ENCODE peak calls at places on chromosomes 2 and 18, in seven cellular contexts. One of them, this sample, is unnamed.

GRCh38 chr2:85277416-85278158 is 50.2 kb downstream of the TGOLN2 start:
- DNase-seq in CD8-positive, alpha-beta T cell: no peak
- DNase-seq in tibial nerve: no peak
- DNase-seq in right cardiac atrium: peak; percentile 74
- DNase-seq in left lung: no peak
- DNase-seq in effector memory CD4-positive, alpha-beta T cell: no peak
- DNase-seq in mucosa of descending colon: no peak
- DNase-seq in this sample: peak; percentile 49

GRCh38 chr2:71695235-71696120 is 242.1 kb downstream of the DYSF start:
- DNase-seq in right cardiac atrium: no peak
- DNase-seq in CD8-positive, alpha-beta T cell: no peak
- DNase-seq in left lung: peak; percentile 51
- DNase-seq in mucosa of descending colon: no peak
- DNase-seq in tibial nerve: no peak
- DNase-seq in effector memory CD4-positive, alpha-beta T cell: no peak
- DNase-seq in this sample: no peak

GRCh38 chr2:221322741-221323140 is 249.4 kb downstream of the EPHA4 start:
- DNase-seq in effector memory CD4-positive, alpha-beta T cell: no peak
- DNase-seq in tibial nerve: no peak
- DNase-seq in CD8-positive, alpha-beta T cell: no peak
- DNase-seq in mucosa of descending colon: no peak
- DNase-seq in right cardiac atrium: no peak
- DNase-seq in left lung: no peak
- DNase-seq in this sample: no peak

GRCh38 chr2:46179037-46179621 is 118.1 kb upstream of the EPAS1 start:
- DNase-seq in mucosa of descending colon: no peak
- DNase-seq in left lung: no peak
- DNase-seq in right cardiac atrium: peak; percentile 82
- DNase-seq in CD8-positive, alpha-beta T cell: peak; percentile 83
- DNase-seq in tibial nerve: peak; percentile 42
- DNase-seq in effector memory CD4-positive, alpha-beta T cell: peak; percentile 41
- DNase-seq in this sample: peak; percentile 76

GRCh38 chr2:102061962-102062795 is 70.4 kb downstream of the IL1R2 start:
- DNase-seq in CD8-positive, alpha-beta T cell: no peak
- DNase-seq in right cardiac atrium: peak; percentile 68
- DNase-seq in effector memory CD4-positive, alpha-beta T cell: no peak
- DNase-seq in mucosa of descending colon: no peak
- DNase-seq in left lung: no peak
- DNase-seq in tibial nerve: no peak
- DNase-seq in this sample: no peak

GRCh38 chr2:18009891-18010290 is 131.4 kb downstream of the KCNS3 start:
- DNase-seq in CD8-positive, alpha-beta T cell: no peak
- DNase-seq in right cardiac atrium: no peak
- DNase-seq in effector memory CD4-positive, alpha-beta T cell: no peak
- DNase-seq in mucosa of descending colon: no peak
- DNase-seq in left lung: no peak
- DNase-seq in tibial nerve: no peak
- DNase-seq in this sample: no peak

GRCh38 chr18:49813071-49813320 is 337 bp downstream of the ACAA2 start:
- DNase-seq in mucosa of descending colon: peak; percentile 61
- DNase-seq in tibial nerve: no peak
- DNase-seq in CD8-positive, alpha-beta T cell: no peak
- DNase-seq in effector memory CD4-positive, alpha-beta T cell: peak; percentile 10
- DNase-seq in left lung: peak; percentile 87
- DNase-seq in right cardiac atrium: peak; percentile 39
- DNase-seq in this sample: no peak

GRCh38 chr2:175135177-175135576 is 32.8 kb downstream of the ATF2 start:
- DNase-seq in CD8-positive, alpha-beta T cell: no peak
- DNase-seq in mucosa of descending colon: no peak
- DNase-seq in left lung: no peak
- DNase-seq in right cardiac atrium: no peak
- DNase-seq in tibial nerve: no peak
- DNase-seq in effector memory CD4-positive, alpha-beta T cell: no peak
- DNase-seq in this sample: no peak

GRCh38 chr2:30971291-30972025 is 164.2 kb upstream of the CAPN13 start:
- DNase-seq in tibial nerve: no peak
- DNase-seq in right cardiac atrium: no peak
- DNase-seq in effector memory CD4-positive, alpha-beta T cell: no peak
- DNase-seq in CD8-positive, alpha-beta T cell: no peak
- DNase-seq in left lung: no peak
- DNase-seq in mucosa of descending colon: no peak
- DNase-seq in this sample: no peak

GRCh38 chr2:197915548-197916265 is 111.3 kb downstream of the PLCL1 start:
- DNase-seq in effector memory CD4-positive, alpha-beta T cell: no peak
- DNase-seq in right cardiac atrium: no peak
- DNase-seq in left lung: no peak
- DNase-seq in CD8-positive, alpha-beta T cell: no peak
- DNase-seq in mucosa of descending colon: no peak
- DNase-seq in tibial nerve: no peak
- DNase-seq in this sample: no peak

GRCh38 chr2:181140414-181140813 is 160.0 kb downstream of the UBE2E3 start:
- DNase-seq in tibial nerve: no peak
- DNase-seq in left lung: no peak
- DNase-seq in effector memory CD4-positive, alpha-beta T cell: no peak
- DNase-seq in CD8-positive, alpha-beta T cell: no peak
- DNase-seq in mucosa of descending colon: no peak
- DNase-seq in right cardiac atrium: peak; percentile 32
- DNase-seq in this sample: no peak

GRCh38 chr2:101574622-101575021 is 99.7 kb upstream of the RFX8 start:
- DNase-seq in CD8-positive, alpha-beta T cell: no peak
- DNase-seq in right cardiac atrium: no peak
- DNase-seq in mucosa of descending colon: no peak
- DNase-seq in left lung: no peak
- DNase-seq in tibial nerve: no peak
- DNase-seq in effector memory CD4-positive, alpha-beta T cell: no peak
- DNase-seq in this sample: no peak

GRCh38 chr18:5059540-5060032 is 137.5 kb downstream of the AKAIN1 start:
- DNase-seq in mucosa of descending colon: no peak
- DNase-seq in tibial nerve: no peak
- DNase-seq in right cardiac atrium: no peak
- DNase-seq in left lung: no peak
- DNase-seq in effector memory CD4-positive, alpha-beta T cell: no peak
- DNase-seq in CD8-positive, alpha-beta T cell: no peak
- DNase-seq in this sample: no peak

GRCh38 chr2:226450141-226450540 is 349.5 kb downstream of the IRS1 start:
- DNase-seq in right cardiac atrium: no peak
- DNase-seq in mucosa of descending colon: no peak
- DNase-seq in left lung: no peak
- DNase-seq in CD8-positive, alpha-beta T cell: no peak
- DNase-seq in tibial nerve: no peak
- DNase-seq in effector memory CD4-positive, alpha-beta T cell: no peak
- DNase-seq in this sample: peak; percentile 64

GRCh38 chr2:42368817-42369550 is 8.0 kb upstream of the COX7A2L start:
- DNase-seq in right cardiac atrium: peak; percentile 31
- DNase-seq in tibial nerve: no peak
- DNase-seq in left lung: no peak
- DNase-seq in mucosa of descending colon: peak; percentile 78
- DNase-seq in effector memory CD4-positive, alpha-beta T cell: no peak
- DNase-seq in CD8-positive, alpha-beta T cell: no peak
- DNase-seq in this sample: peak; percentile 53

GRCh38 chr18:27605107-27605834 is 420.2 kb upstream of the CHST9 start:
- DNase-seq in mucosa of descending colon: no peak
- DNase-seq in right cardiac atrium: peak; percentile 16
- DNase-seq in effector memory CD4-positive, alpha-beta T cell: no peak
- DNase-seq in tibial nerve: peak; percentile 26
- DNase-seq in left lung: no peak
- DNase-seq in CD8-positive, alpha-beta T cell: no peak
- DNase-seq in this sample: peak; percentile 71

GRCh38 chr2:26764078-26764887 is at the start of gene SLC35F6:
- DNase-seq in effector memory CD4-positive, alpha-beta T cell: peak; percentile 77
- DNase-seq in tibial nerve: peak; percentile 71
- DNase-seq in CD8-positive, alpha-beta T cell: peak; percentile 83
- DNase-seq in mucosa of descending colon: peak; percentile 90
- DNase-seq in right cardiac atrium: peak; percentile 86
- DNase-seq in left lung: peak; percentile 97
- DNase-seq in this sample: peak; percentile 80

GRCh38 chr2:20429528-20429927 is 17.3 kb upstream of the RHOB start:
- DNase-seq in tibial nerve: peak; percentile 15
- DNase-seq in effector memory CD4-positive, alpha-beta T cell: no peak
- DNase-seq in CD8-positive, alpha-beta T cell: no peak
- DNase-seq in right cardiac atrium: no peak
- DNase-seq in mucosa of descending colon: no peak
- DNase-seq in left lung: no peak
- DNase-seq in this sample: no peak

GRCh38 chr2:218272531-218273212 is 2.4 kb downstream of the PNKD start:
- DNase-seq in mucosa of descending colon: peak; percentile 94
- DNase-seq in left lung: peak; percentile 91
- DNase-seq in tibial nerve: peak; percentile 92
- DNase-seq in effector memory CD4-positive, alpha-beta T cell: peak; percentile 66
- DNase-seq in right cardiac atrium: peak; percentile 92
- DNase-seq in CD8-positive, alpha-beta T cell: peak; percentile 81
- DNase-seq in this sample: peak; percentile 93

GRCh38 chr2:170680172-170680913 is 34.8 kb upstream of the SP5 start:
- DNase-seq in tibial nerve: no peak
- DNase-seq in left lung: no peak
- DNase-seq in effector memory CD4-positive, alpha-beta T cell: no peak
- DNase-seq in CD8-positive, alpha-beta T cell: no peak
- DNase-seq in mucosa of descending colon: no peak
- DNase-seq in right cardiac atrium: no peak
- DNase-seq in this sample: no peak

GRCh38 chr2:219500135-219500534 is 1.4 kb downstream of the GMPPA start:
- DNase-seq in effector memory CD4-positive, alpha-beta T cell: no peak
- DNase-seq in CD8-positive, alpha-beta T cell: peak; percentile 1
- DNase-seq in tibial nerve: no peak
- DNase-seq in mucosa of descending colon: no peak
- DNase-seq in left lung: no peak
- DNase-seq in right cardiac atrium: no peak
- DNase-seq in this sample: no peak
- H3K4me3 ChIP-seq in effector memory CD4-positive, alpha-beta T cell: no peak overlapping the region
- H3K4me3 ChIP-seq in CD8-positive, alpha-beta T cell: no peak overlapping the region
- H3K4me3 ChIP-seq in tibial nerve: no peak overlapping the region
- H3K4me3 ChIP-seq in mucosa of descending colon: no peak overlapping the region
- H3K4me3 ChIP-seq in left lung: no peak overlapping the region
- H3K4me3 ChIP-seq in right cardiac atrium: no peak overlapping the region
- H3K4me3 ChIP-seq in this sample: no peak overlapping the region

GRCh38 chr2:9796056-9796792 is 47.0 kb upstream of the TAF1B start:
- DNase-seq in left lung: no peak
- DNase-seq in mucosa of descending colon: no peak
- DNase-seq in CD8-positive, alpha-beta T cell: no peak
- DNase-seq in tibial nerve: no peak
- DNase-seq in effector memory CD4-positive, alpha-beta T cell: no peak
- DNase-seq in right cardiac atrium: no peak
- DNase-seq in this sample: no peak

GRCh38 chr2:9797681-9798556 is 45.4 kb upstream of the TAF1B start:
- DNase-seq in right cardiac atrium: no peak
- DNase-seq in tibial nerve: no peak
- DNase-seq in CD8-positive, alpha-beta T cell: no peak
- DNase-seq in effector memory CD4-positive, alpha-beta T cell: no peak
- DNase-seq in left lung: no peak
- DNase-seq in mucosa of descending colon: no peak
- DNase-seq in this sample: no peak

GRCh38 chr2:9799011-9799596 is 44.2 kb upstream of the TAF1B start:
- DNase-seq in left lung: peak; percentile 42
- DNase-seq in CD8-positive, alpha-beta T cell: no peak
- DNase-seq in effector memory CD4-positive, alpha-beta T cell: no peak
- DNase-seq in mucosa of descending colon: no peak
- DNase-seq in tibial nerve: no peak
- DNase-seq in right cardiac atrium: no peak
- DNase-seq in this sample: no peak

GRCh38 chr2:9795071-9795470 is 48.2 kb upstream of the TAF1B start:
- DNase-seq in effector memory CD4-positive, alpha-beta T cell: no peak
- DNase-seq in CD8-positive, alpha-beta T cell: no peak
- DNase-seq in right cardiac atrium: no peak
- DNase-seq in mucosa of descending colon: no peak
- DNase-seq in tibial nerve: no peak
- DNase-seq in left lung: no peak
- DNase-seq in this sample: no peak

GRCh38 chr2:9797086-9797485 is 46.2 kb upstream of the TAF1B start:
- DNase-seq in right cardiac atrium: no peak
- DNase-seq in left lung: no peak
- DNase-seq in effector memory CD4-positive, alpha-beta T cell: no peak
- DNase-seq in CD8-positive, alpha-beta T cell: no peak
- DNase-seq in mucosa of descending colon: no peak
- DNase-seq in tibial nerve: no peak
- DNase-seq in this sample: no peak
- H3K4me1 ChIP-seq in right cardiac atrium: no peaks in the 10 kb centered on the region
- H3K4me1 ChIP-seq in left lung: peaks cover 4% of the 10 kb centered on the region
- H3K4me1 ChIP-seq in effector memory CD4-positive, alpha-beta T cell: peaks cover 34% of the 10 kb centered on the region
- H3K4me1 ChIP-seq in CD8-positive, alpha-beta T cell: peaks cover 14% of the 10 kb centered on the region
- H3K4me1 ChIP-seq in mucosa of descending colon: peaks cover 32% of the 10 kb centered on the region
- H3K4me1 ChIP-seq in tibial nerve: peaks cover 8% of the 10 kb centered on the region
- H3K4me1 ChIP-seq in this sample: peaks cover 27% of the 10 kb centered on the region

DNA sequence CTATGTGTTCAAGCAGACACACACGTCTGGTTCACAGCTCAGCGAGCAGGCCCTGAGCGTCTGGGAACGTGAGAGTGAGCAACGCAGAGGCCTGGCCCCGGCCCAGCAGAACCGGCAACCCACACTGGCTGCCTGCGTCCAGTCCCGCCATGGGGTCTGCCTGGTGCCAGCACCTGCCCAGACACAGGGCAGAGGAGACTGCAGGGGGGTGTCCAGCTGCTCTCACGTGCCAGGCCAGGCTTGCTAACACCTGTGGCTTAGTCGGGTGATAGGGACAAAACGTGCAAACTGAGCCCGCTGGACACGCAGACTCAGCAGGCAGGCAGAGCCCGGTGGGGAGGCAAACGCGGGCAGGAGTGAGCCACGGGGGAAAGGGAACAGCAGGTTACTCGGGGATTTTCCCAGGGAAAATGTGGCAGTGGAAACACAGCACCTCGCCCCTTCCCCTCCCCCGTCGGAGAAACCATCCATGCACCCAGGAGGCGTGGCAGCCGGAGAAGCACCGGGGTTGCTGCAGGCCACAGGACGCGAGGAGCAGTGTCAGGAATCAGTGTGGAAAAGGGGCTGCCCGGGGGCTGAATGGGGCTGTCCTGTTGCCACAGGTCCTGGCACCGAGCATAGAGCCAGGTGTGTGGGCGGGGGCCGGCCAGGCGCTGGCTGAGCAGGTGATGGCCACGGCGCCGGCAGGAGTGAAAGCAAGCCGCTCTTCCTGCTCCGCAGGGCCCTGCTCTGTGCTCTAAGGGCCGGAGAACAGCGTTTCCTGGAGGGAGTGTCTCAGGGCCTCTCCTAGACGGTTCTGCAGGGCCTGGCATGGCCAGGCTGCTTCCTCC is 154.7 kb downstream of the HDAC4 start:
- DNase-seq in mucosa of descending colon: peak; percentile 80
- DNase-seq in right cardiac atrium: no peak
- DNase-seq in left lung: no peak
- DNase-seq in effector memory CD4-positive, alpha-beta T cell: no peak
- DNase-seq in CD8-positive, alpha-beta T cell: no peak
- DNase-seq in tibial nerve: no peak
- DNase-seq in this sample: no peak
- H3K4me3 ChIP-seq in mucosa of descending colon: no peak overlapping the region
- H3K4me3 ChIP-seq in right cardiac atrium: no peak overlapping the region
- H3K4me3 ChIP-seq in left lung: no peak overlapping the region
- H3K4me3 ChIP-seq in effector memory CD4-positive, alpha-beta T cell: no peak overlapping the region
- H3K4me3 ChIP-seq in CD8-positive, alpha-beta T cell: no peak overlapping the region
- H3K4me3 ChIP-seq in tibial nerve: peak overlapping the region; percentile 9
- H3K4me3 ChIP-seq in this sample: no peak overlapping the region

DNA sequence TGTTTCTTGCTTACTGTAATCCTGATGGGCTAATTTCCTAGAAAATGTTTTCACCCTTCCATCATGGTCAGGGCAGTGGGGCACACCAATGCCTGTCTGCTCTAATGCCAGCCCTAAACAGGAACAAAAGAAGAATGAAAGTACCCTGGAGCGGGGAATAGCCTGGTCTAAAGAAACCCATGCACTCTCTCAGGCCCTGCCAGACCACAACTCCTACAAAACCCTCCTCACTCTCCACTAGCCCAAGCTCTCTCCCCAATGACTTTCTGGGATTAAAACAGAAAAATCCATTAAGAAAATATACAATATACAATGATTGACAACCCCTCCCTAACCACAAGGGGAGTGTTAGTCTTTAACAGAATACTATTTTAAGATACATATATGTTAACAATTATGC is 67.6 kb downstream of the AAK1 start:
- DNase-seq in CD8-positive, alpha-beta T cell: no peak
- DNase-seq in effector memory CD4-positive, alpha-beta T cell: no peak
- DNase-seq in tibial nerve: no peak
- DNase-seq in right cardiac atrium: no peak
- DNase-seq in mucosa of descending colon: no peak
- DNase-seq in left lung: no peak
- DNase-seq in this sample: no peak
- H3K4me1 ChIP-seq in CD8-positive, alpha-beta T cell: peaks cover 68% of the 10 kb centered on the region
- H3K4me1 ChIP-seq in effector memory CD4-positive, alpha-beta T cell: peaks cover 30% of the 10 kb centered on the region
- H3K4me1 ChIP-seq in tibial nerve: peaks cover 8% of the 10 kb centered on the region
- H3K4me1 ChIP-seq in right cardiac atrium: peaks cover 9% of the 10 kb centered on the region
- H3K4me1 ChIP-seq in mucosa of descending colon: no peaks in the 10 kb centered on the region
- H3K4me1 ChIP-seq in left lung: peaks cover 5% of the 10 kb centered on the region
- H3K4me1 ChIP-seq in this sample: peaks cover 16% of the 10 kb centered on the region